ENCODE peak calls at places on chromosomes 5 and 9, in eight cellular contexts. Y is AG09309; M is heart right ventricle; P is neural progenitor cell; V is CD8-positive, alpha-beta T cell; W is A673; T is HepG2; Q is IMR-90. N is an unnamed sample.

GRCh38 chr5:172098883-172099282 is 89.1 kb downstream of the STK10 start:
- DNase-seq in Y (no peak), M (no peak), P (no peak), V (no peak), W (no peak), T (no peak), Q (no peak), N (no peak)

GRCh38 chr9:137798142-137798541 is 79.4 kb upstream of the CACNA1B start:
- DNase-seq in Y (no peak), M (no peak), P (no peak), V (no peak), W (no peak), T (no peak), Q (no peak), N (no peak)

GRCh38 chr9:111582888-111583287 is 16.6 kb downstream of the PTGR1 start:
- DNase-seq in Y (no peak), M (no peak), P (no peak), V (no peak), W (no peak), T (no peak), Q (peak), N (peak)

GRCh38 chr5:59358497-59358896 is 535.0 kb downstream of the PDE4D start:
- DNase-seq in Y (no peak), M (no peak), P (peak), V (no peak), W (no peak), T (no peak), Q (peak), N (peak)

GRCh38 chr9:37242089-37242488 is 121.7 kb downstream of the ZCCHC7 start:
- DNase-seq in Y (no peak), M (no peak), P (no peak), V (no peak), W (no peak), T (no peak), Q (no peak), N (no peak)

GRCh38 chr5:21834863-21835262 is 1018.3 kb downstream of the CDH12 start:
- DNase-seq in Y (no peak), M (no peak), P (no peak), V (no peak), W (no peak), T (no peak), Q (no peak), N (no peak)

GRCh38 chr9:85212887-85213286 is 528.9 kb downstream of the AGTPBP1 start:
- DNase-seq in Y (peak), M (no peak), P (no peak), V (no peak), W (peak), T (no peak), Q (no peak), N (peak)

GRCh38 chr5:73278693-73279092 is 105.7 kb downstream of the TMEM174 start:
- DNase-seq in Y (no peak), M (no peak), P (no peak), V (no peak), W (no peak), T (peak), Q (no peak), N (no peak)

GRCh38 chr9:110880123-110880522 is 158.1 kb downstream of the LPAR1 start:
- DNase-seq in Y (peak), M (no peak), P (peak), V (no peak), W (no peak), T (no peak), Q (peak), N (peak)

GRCh38 chr5:97554992-97555981 is 372.2 kb upstream of the RIOK2 start:
- DNase-seq in Y (peak), M (no peak), P (no peak), V (no peak), W (no peak), T (no peak), Q (peak), N (peak)

GRCh38 chr5:43400082-43400481 is 12.1 kb downstream of the CCL28 start:
- DNase-seq in Y (no peak), M (no peak), P (no peak), V (no peak), W (no peak), T (no peak), Q (peak), N (peak)

GRCh38 chr5:153276151-153276550 is 214.3 kb upstream of the GRIA1 start:
- DNase-seq in Y (no peak), M (no peak), P (peak), V (no peak), W (peak), T (peak), Q (no peak), N (peak)

GRCh38 chr9:27353405-27354229 is 56.7 kb upstream of the EQTN start:
- DNase-seq in Y (no peak), M (no peak), P (peak), V (no peak), W (no peak), T (no peak), Q (no peak), N (no peak)

GRCh38 chr9:71678999-71679398 is 89.3 kb downstream of the CEMIP2 start:
- DNase-seq in Y (no peak), M (no peak), P (no peak), V (no peak), W (no peak), T (no peak), Q (no peak), N (peak)

GRCh38 chr5:142262683-142263082 is 62.1 kb downstream of the SPRY4 start:
- DNase-seq in Y (no peak), M (no peak), P (no peak), V (no peak), W (no peak), T (no peak), Q (no peak), N (no peak)

GRCh38 chr9:33166263-33167083 is 663 bp downstream of the B4GALT1 start:
- DNase-seq in Y (no peak), M (peak), P (peak), V (no peak), W (peak), T (no peak), Q (no peak), N (peak)

GRCh38 chr9:136590788-136591187 is 44.9 kb upstream of the NOTCH1 start:
- DNase-seq in Y (no peak), M (peak), P (no peak), V (no peak), W (no peak), T (no peak), Q (no peak), N (no peak)

GRCh38 chr9:6758418-6759113 is 793 bp downstream of the KDM4C start:
- DNase-seq in Y (no peak), M (peak), P (peak), V (peak), W (peak), T (peak), Q (peak), N (peak)

GRCh38 chr5:53211799-53212198 is 102.2 kb upstream of the MOCS2 start:
- DNase-seq in Y (peak), M (no peak), P (no peak), V (no peak), W (no peak), T (no peak), Q (peak), N (no peak)

GRCh38 chr9:74330487-74331214 is 166.5 kb upstream of the RORB start:
- DNase-seq in Y (no peak), M (no peak), P (no peak), V (no peak), W (no peak), T (no peak), Q (no peak), N (no peak)
- TF ChIP-seq CTCF in Y (no peak), M (no peak), P (no peak), V (no peak), W (no peak), T (no peak), Q (no peak), N (no peak)

GRCh38 chr9:130243882-130244170 is 21.7 kb upstream of the HMCN2 start:
- DNase-seq in Y (no peak), M (no peak), P (no peak), V (no peak), W (no peak), T (no peak), Q (no peak), N (no peak)

GRCh38 chr9:130241198-130241535 is 24.4 kb upstream of the HMCN2 start:
- DNase-seq in Y (no peak), M (no peak), P (no peak), V (no peak), W (no peak), T (no peak), Q (no peak), N (no peak)

GRCh38 chr9:130243015-130243881 is 22.3 kb upstream of the HMCN2 start:
- DNase-seq in Y (no peak), M (peak), P (peak), V (peak), W (peak), T (peak), Q (peak), N (peak)

GRCh38 chr9:130240410-130241197 is 25.0 kb upstream of the HMCN2 start:
- DNase-seq in Y (no peak), M (no peak), P (peak), V (no peak), W (peak), T (peak), Q (peak), N (peak)

DNA sequence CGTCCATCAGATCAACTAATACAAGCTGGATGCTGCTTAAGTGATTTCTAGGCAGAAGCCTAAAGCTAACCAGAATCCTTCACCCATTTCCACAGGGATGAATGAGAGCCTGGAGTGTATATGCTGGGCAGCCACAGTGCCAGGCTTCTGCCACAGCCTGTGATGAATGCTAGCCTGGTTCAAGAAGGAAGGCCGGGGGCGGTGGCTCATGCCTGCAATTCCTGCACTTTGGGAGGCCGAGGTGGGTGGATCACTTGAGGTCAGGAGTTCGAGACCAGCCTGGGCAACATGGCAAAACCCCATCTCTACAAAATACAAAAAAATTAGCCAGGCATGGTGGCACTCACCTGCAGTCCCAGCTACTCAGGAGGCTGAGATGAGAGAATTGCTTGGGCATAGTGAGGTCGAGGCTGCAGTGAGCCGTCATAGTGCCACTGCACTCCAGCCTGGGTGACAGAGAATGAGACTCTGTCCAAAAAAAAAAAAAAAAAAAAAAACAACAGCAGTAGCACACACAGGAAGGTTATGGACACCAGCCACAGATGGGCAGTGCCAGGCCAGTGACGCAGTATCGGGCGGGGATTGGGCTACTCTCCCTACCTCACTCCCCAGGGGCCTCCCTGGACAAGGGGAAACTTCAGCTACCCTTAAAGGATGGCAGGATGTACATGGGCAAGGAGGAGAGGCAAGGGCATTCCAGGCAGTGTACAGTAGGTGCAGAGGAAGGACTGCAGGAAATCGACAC is 23.1 kb upstream of the HMCN2 start:
- DNase-seq in Y (no peak), M (no peak), P (no peak), V (no peak), W (no peak), T (no peak), Q (no peak), N (no peak)
- H3K4me3 ChIP-seq in Y (no peak), M (no peak), P (no peak), V (no peak), W (no peak), T (no peak), Q (no peak), N (no peak)

DNA sequence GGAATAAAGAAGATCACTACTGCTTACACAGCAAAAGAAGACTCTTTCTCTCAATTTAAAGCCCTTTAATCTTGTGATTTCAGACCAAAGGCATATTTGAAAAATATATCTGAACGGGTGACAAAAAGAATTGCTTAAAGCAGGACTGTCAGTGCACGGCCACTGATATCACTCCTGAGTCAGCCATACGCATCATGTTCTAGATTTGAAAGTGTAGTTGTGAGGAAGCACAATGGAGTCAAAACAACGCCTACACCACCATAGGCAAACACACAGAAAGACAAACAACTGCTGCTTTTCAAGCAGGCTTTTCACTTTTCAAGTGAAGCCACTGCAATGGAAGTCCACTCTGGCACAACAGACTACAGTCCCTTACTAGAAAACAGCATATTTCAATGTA is 141.7 kb downstream of the AUH start:
- DNase-seq in Y (no peak), M (no peak), P (no peak), V (no peak), W (no peak), T (no peak), Q (no peak), N (no peak)
- TF ChIP-seq CTCF in Y (no peak), M (no peak), P (no peak), V (no peak), W (no peak), T (no peak), Q (no peak), N (no peak)

GRCh38 chr9:23822331-23823169 is 3.5 kb downstream of the ELAVL2 start:
- DNase-seq in Y (no peak), M (no peak), P (peak), V (no peak), W (no peak), T (no peak), Q (no peak), N (no peak)
- H3K4me3 ChIP-seq in Y (no peak), M (no peak), P (peak), V (no peak), W (no peak), T (no peak), Q (no peak), N (no peak)

DNA sequence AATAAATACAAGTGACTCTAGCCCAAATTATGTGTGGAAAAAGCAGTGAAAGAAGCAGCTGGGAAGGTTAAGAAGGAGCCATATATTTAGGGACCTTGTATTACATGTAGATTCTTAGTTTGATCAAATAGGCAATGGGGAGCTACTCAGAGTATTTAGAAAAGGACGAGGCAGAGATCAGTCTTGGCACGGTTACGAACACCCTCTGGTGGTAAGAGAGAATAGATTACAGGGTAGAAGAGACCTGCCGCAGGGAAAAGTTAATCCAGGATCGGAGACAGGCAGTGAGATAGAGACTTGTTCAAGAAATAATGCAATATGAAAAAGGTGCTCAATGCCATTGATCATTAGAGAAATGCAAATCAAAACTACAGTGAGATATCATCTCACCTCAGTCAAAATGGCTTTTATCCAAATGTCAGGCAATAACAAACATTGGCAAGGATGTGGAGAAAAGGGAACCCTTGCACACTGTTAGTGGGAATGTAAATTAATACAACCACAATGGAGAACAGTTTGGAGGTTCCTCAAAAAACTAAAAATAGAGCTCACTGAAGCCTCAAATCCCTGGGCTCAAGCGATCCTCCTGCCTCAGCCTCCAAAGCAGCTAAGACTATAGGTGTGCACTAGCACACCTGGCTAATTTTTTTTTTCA is 12.0 kb downstream of the INIP start:
- DNase-seq in Y (no peak), M (no peak), P (peak), V (no peak), W (peak), T (peak), Q (peak), N (peak)
- TF ChIP-seq CTCF in Y (peak), M (no peak), P (peak), V (no peak), W (peak), T (peak), Q (peak), N (peak)